ENCODE peak calls at places on chromosomes 1 and 21, in ten cellular contexts. J, E, I, L, X, N, D, S, K and M are unnamed samples.
A peak's percentile ranks its signal among the peaks of the same experiment; 100 is the strongest.

GRCh38 chr1:214193691-214194090 is 87.3 kb upstream of the SMYD2 start:
- DNase-seq in J (no peak), E (no peak), I (no peak), L (no peak), X (no peak), N (no peak), D (no peak), S (no peak), K (no peak), M (no peak)

GRCh38 chr1:184425449-184426277 is 38.8 kb downstream of the C1orf21 start:
- DNase-seq in J (no peak), E (no peak), I (no peak), L (no peak), X (no peak), N (no peak), D (no peak), S (no peak), K (no peak), M (no peak)

GRCh38 chr1:225462714-225463574 is 35.1 kb upstream of the LBR start:
- DNase-seq in J (no peak), E (no peak), I (peak; percentile 30), L (no peak), X (no peak), N (no peak), D (no peak), S (no peak), K (no peak), M (no peak)

GRCh38 chr1:165854101-165854845 is 26.9 kb downstream of the UCK2 start:
- DNase-seq in J (peak; percentile 98), E (no peak), I (no peak), L (no peak), X (no peak), N (peak; percentile 92), D (peak; percentile 51), S (peak; percentile 68), K (peak; percentile 82), M (no peak)

GRCh38 chr1:17929224-17929623 is 174.1 kb downstream of the ACTL8 start:
- DNase-seq in J (no peak), E (no peak), I (no peak), L (no peak), X (no peak), N (no peak), D (no peak), S (no peak), K (no peak), M (no peak)

GRCh38 chr1:156517746-156518145 is 17.2 kb upstream of the MEF2D start:
- DNase-seq in J (no peak), E (no peak), I (no peak), L (no peak), X (no peak), N (no peak), D (no peak), S (no peak), K (no peak), M (no peak)

GRCh38 chr21:37631319-37632117 is 264.9 kb downstream of the DYRK1A start:
- DNase-seq in J (peak; percentile 4), E (no peak), I (no peak), L (no peak), X (no peak), N (peak; percentile 85), D (no peak), S (no peak), K (no peak), M (no peak)

GRCh38 chr1:70608815-70609214 is 197.7 kb downstream of the CTH start:
- DNase-seq in J (no peak), E (no peak), I (no peak), L (no peak), X (no peak), N (no peak), D (no peak), S (no peak), K (no peak), M (no peak)

GRCh38 chr1:156571959-156572662 is at the start of gene IQGAP3:
- DNase-seq in J (peak; percentile 82), E (peak; percentile 85), I (peak; percentile 73), L (peak; percentile 78), X (peak; percentile 59), N (peak; percentile 88), D (peak; percentile 99), S (no peak), K (peak; percentile 68), M (peak; percentile 69)

GRCh38 chr1:30423570-30423969 is 299.8 kb downstream of the MATN1 start:
- DNase-seq in J (no peak), E (no peak), I (no peak), L (no peak), X (no peak), N (no peak), D (no peak), S (no peak), K (no peak), M (no peak)

GRCh38 chr1:64505232-64505943 is 35.5 kb downstream of the CACHD1 start:
- DNase-seq in J (no peak), E (peak; percentile 34), I (no peak), L (no peak), X (peak; percentile 23), N (peak; percentile 40), D (peak; percentile 65), S (no peak), K (no peak), M (no peak)

GRCh38 chr21:46374761-46375389 is 50.9 kb downstream of the PCNT start:
- DNase-seq in J (no peak), E (no peak), I (no peak), L (no peak), X (no peak), N (no peak), D (no peak), S (no peak), K (no peak), M (no peak)

GRCh38 chr21:45037986-45038385 is 36.4 kb upstream of the ADARB1 start:
- DNase-seq in J (no peak), E (no peak), I (no peak), L (no peak), X (no peak), N (no peak), D (no peak), S (no peak), K (no peak), M (no peak)

GRCh38 chr1:95309031-95309459 is 75.0 kb downstream of the RWDD3 start:
- DNase-seq in J (peak; percentile 39), E (no peak), I (peak; percentile 61), L (peak; percentile 51), X (no peak), N (peak; percentile 37), D (peak; percentile 20), S (no peak), K (peak; percentile 10), M (no peak)

GRCh38 chr1:41386190-41386518 is 24.9 kb downstream of the FOXO6 start:
- DNase-seq in J (no peak), E (no peak), I (no peak), L (no peak), X (no peak), N (no peak), D (no peak), S (no peak), K (no peak), M (no peak)

GRCh38 chr1:89989791-89990190 is 5.1 kb upstream of the ZNF326 start:
- DNase-seq in J (no peak), E (no peak), I (no peak), L (no peak), X (no peak), N (no peak), D (no peak), S (no peak), K (no peak), M (no peak)

GRCh38 chr1:107525961-107526360 is 385.1 kb downstream of the NTNG1 start:
- DNase-seq in J (no peak), E (no peak), I (peak; percentile 66), L (no peak), X (no peak), N (no peak), D (no peak), S (no peak), K (no peak), M (no peak)

GRCh38 chr1:55204997-55205396 is 10.2 kb downstream of the USP24 start:
- DNase-seq in J (no peak), E (no peak), I (no peak), L (no peak), X (no peak), N (no peak), D (no peak), S (no peak), K (peak; percentile 35), M (no peak)

GRCh38 chr21:44834951-44835646 is 17.2 kb upstream of the SUMO3 start:
- DNase-seq in J (no peak), E (no peak), I (no peak), L (no peak), X (no peak), N (peak; percentile 52), D (no peak), S (no peak), K (no peak), M (no peak)

GRCh38 chr21:35428041-35428400 is 378.9 kb upstream of the RUNX1 start:
- DNase-seq in J (peak; percentile 56), E (no peak), I (no peak), L (no peak), X (no peak), N (no peak), D (no peak), S (no peak), K (peak; percentile 12), M (no peak)